ENCODE peak calls at places on chromosomes 5 and 9, in five cellular contexts. Z, X, R, A and C are unnamed samples.

GRCh38 chr5:152349683-152350526 is 55.2 kb downstream of the NMUR2 start:
- DNase-seq in Z (no peak), X (peak; percentile 29), R (peak; percentile 50), A (no peak), C (no peak)

GRCh38 chr5:39755986-39756385 is 331.2 kb upstream of the DAB2 start:
- DNase-seq in Z (no peak), X (no peak), R (peak; percentile 96), A (no peak), C (peak; percentile 90)

GRCh38 chr5:3429962-3430361 is 165.7 kb upstream of the IRX1 start:
- DNase-seq in Z (no peak), X (no peak), R (no peak), A (no peak), C (no peak)

GRCh38 chr5:35205186-35205585 is 25.1 kb downstream of the PRLR start:
- DNase-seq in Z (no peak), X (no peak), R (no peak), A (no peak), C (no peak)

GRCh38 chr9:7315746-7316457 is 483.7 kb downstream of the DMAC1 start:
- DNase-seq in Z (no peak), X (no peak), R (peak; percentile 36), A (no peak), C (peak; percentile 96)

GRCh38 chr9:115202960-115203751 is 85.2 kb upstream of the TNC start:
- DNase-seq in Z (no peak), X (no peak), R (peak; percentile 52), A (no peak), C (peak; percentile 93)

GRCh38 chr9:20593551-20593950 is 28.7 kb downstream of the MLLT3 start:
- DNase-seq in Z (no peak), X (no peak), R (peak; percentile 66), A (no peak), C (peak; percentile 20)

GRCh38 chr5:23084815-23085214 is 231.7 kb upstream of the CDH12 start:
- DNase-seq in Z (no peak), X (no peak), R (no peak), A (no peak), C (no peak)

GRCh38 chr9:133461975-133462374 is 2.2 kb downstream of the CACFD1 start:
- DNase-seq in Z (no peak), X (no peak), R (no peak), A (no peak), C (no peak)

GRCh38 chr5:1027631-1028441 is 19.2 kb downstream of the NKD2 start:
- DNase-seq in Z (no peak), X (no peak), R (no peak), A (no peak), C (no peak)

GRCh38 chr5:45205403-45205961 is 396.7 kb downstream of the MRPS30 start:
- DNase-seq in Z (no peak), X (no peak), R (no peak), A (no peak), C (no peak)

GRCh38 chr5:9820696-9821449 is 190.7 kb upstream of the TAS2R1 start:
- DNase-seq in Z (no peak), X (no peak), R (no peak), A (no peak), C (no peak)

GRCh38 chr9:76773051-76773450 is 8.8 kb downstream of the PCA3 start:
- DNase-seq in Z (no peak), X (no peak), R (peak; percentile 42), A (no peak), C (no peak)

GRCh38 chr5:38553001-38553521 is 3.4 kb downstream of the LIFR start:
- DNase-seq in Z (no peak), X (no peak), R (no peak), A (no peak), C (no peak)

GRCh38 chr9:121498150-121498486 is 1.5 kb downstream of the GGTA1 start:
- DNase-seq in Z (peak; percentile 76), X (peak; percentile 78), R (peak; percentile 87), A (peak; percentile 9), C (peak; percentile 75)

GRCh38 chr9:127561491-127562270 is 50.4 kb upstream of the STXBP1 start:
- DNase-seq in Z (peak; percentile 93), X (peak; percentile 63), R (peak; percentile 98), A (no peak), C (peak; percentile 100)

GRCh38 chr9:21477466-21477865 is 4.6 kb downstream of the IFNE start:
- DNase-seq in Z (no peak), X (no peak), R (peak; percentile 9), A (no peak), C (no peak)

GRCh38 chr9:116144038-116144437 is 9.6 kb upstream of the PAPPA start:
- DNase-seq in Z (no peak), X (no peak), R (peak; percentile 75), A (no peak), C (peak; percentile 63)

GRCh38 chr5:95555553-95555952 is 652 bp downstream of the ARSK start:
- DNase-seq in Z (no peak), X (peak; percentile 5), R (peak; percentile 10), A (no peak), C (no peak)

GRCh38 chr9:19498015-19498414 is 89.2 kb downstream of the ACER2 start:
- DNase-seq in Z (no peak), X (no peak), R (peak; percentile 63), A (no peak), C (peak; percentile 47)

GRCh38 chr9:121353246-121353975 is 16.6 kb downstream of the STOM start:
- DNase-seq in Z (no peak), X (no peak), R (no peak), A (peak; percentile 34), C (no peak)

GRCh38 chr5:151896041-151896691 is 28.5 kb downstream of the GLRA1 start:
- DNase-seq in Z (no peak), X (no peak), R (peak; percentile 96), A (no peak), C (peak; percentile 41)

GRCh38 chr5:72957337-72957736 is 1.5 kb downstream of the FCHO2 start:
- DNase-seq in Z (no peak), X (no peak), R (no peak), A (no peak), C (no peak)